ENCODE peak calls at places on chromosomes 3 and 15, in ten cellular contexts. A is pancreas; Q is psoas muscle; B is heart left ventricle; E is CD8-positive, alpha-beta T cell; C is CD8-positive, alpha-beta memory T cell; F is NT2/D1; S is PC-3; J is effector memory CD4-positive, alpha-beta T cell; M is AG09309. V is an unnamed sample.

GRCh38 chr3:72446406-72447058 is 401.7 kb downstream of the SHQ1 start:
- DNase-seq in F (peak), E (no peak), Q (no peak), J (no peak), C (no peak), M (no peak), A (no peak), S (peak), B (no peak), V (no peak)

GRCh38 chr3:49401758-49402157 is 10.0 kb downstream of the RHOA start:
- DNase-seq in E (no peak), B (no peak), A (no peak), S (no peak), Q (no peak), F (no peak), M (no peak), J (no peak), C (no peak), V (no peak)

GRCh38 chr3:46314517-46314916 is 39.4 kb upstream of the CCR2 start:
- DNase-seq in E (no peak), F (no peak), A (no peak), M (no peak), Q (no peak), B (no peak), J (no peak), C (no peak), S (no peak), V (no peak)

GRCh38 chr3:173652093-173652492 is 254.5 kb downstream of the NLGN1 start:
- DNase-seq in S (no peak), B (no peak), M (no peak), F (no peak), Q (no peak), A (no peak), C (no peak), E (no peak), J (no peak), V (peak)

GRCh38 chr3:114626751-114627150 is 332.9 kb downstream of the TIGIT start:
- DNase-seq in F (no peak), C (no peak), B (no peak), Q (no peak), S (no peak), A (no peak), J (no peak), M (no peak), E (no peak), V (peak)

GRCh38 chr3:9947025-9947995 is 4.9 kb downstream of the PRRT3 start:
- DNase-seq in B (peak), A (peak), Q (peak), J (no peak), M (peak), S (peak), C (no peak), E (no peak), F (no peak), V (no peak)

GRCh38 chr3:122758877-122759670 is 34.6 kb downstream of the HSPBAP1 start:
- DNase-seq in E (no peak), Q (no peak), C (no peak), M (peak), S (no peak), B (no peak), A (no peak), F (no peak), J (no peak), V (no peak)

GRCh38 chr15:56759450-56759845 is 26.1 kb upstream of the ZNF280D start:
- DNase-seq in M (peak), B (peak), E (no peak), F (no peak), J (no peak), S (peak), A (no peak), C (no peak), Q (peak), V (peak)

GRCh38 chr3:110754207-110754916 is 317.3 kb upstream of the NECTIN3 start:
- DNase-seq in S (no peak), A (no peak), M (no peak), B (no peak), E (no peak), C (no peak), Q (no peak), J (no peak), F (no peak), V (no peak)

GRCh38 chr15:88612186-88612796 is 8.8 kb upstream of the AEN start:
- DNase-seq in J (no peak), C (no peak), S (no peak), A (no peak), B (no peak), E (no peak), M (no peak), F (no peak), Q (no peak), V (no peak)

GRCh38 chr15:77530576-77530975 is 102.1 kb downstream of the LINGO1 start:
- DNase-seq in A (no peak), Q (no peak), J (no peak), F (no peak), C (no peak), B (peak), S (no peak), E (no peak), M (no peak), V (no peak)

GRCh38 chr3:29279830-29280229 is 1.0 kb upstream of the RBMS3 start:
- DNase-seq in F (no peak), M (no peak), A (no peak), S (no peak), J (no peak), C (no peak), B (peak), Q (peak), E (no peak), V (no peak)

GRCh38 chr15:59594493-59594942 is 17.1 kb upstream of the GCNT3 start:
- DNase-seq in B (no peak), C (no peak), J (no peak), M (peak), F (no peak), E (no peak), A (peak), S (peak), Q (no peak), V (no peak)

GRCh38 chr15:59596640-59597039 is 14.9 kb upstream of the GCNT3 start:
- DNase-seq in E (no peak), J (no peak), S (no peak), F (no peak), M (no peak), Q (no peak), B (no peak), C (no peak), A (no peak), V (no peak)

GRCh38 chr15:59591372-59591771 is 20.2 kb upstream of the GCNT3 start:
- DNase-seq in A (no peak), E (no peak), Q (no peak), B (no peak), M (no peak), S (no peak), J (no peak), C (no peak), F (no peak), V (no peak)

GRCh38 chr15:59594991-59595390 is 16.6 kb upstream of the GCNT3 start:
- DNase-seq in J (no peak), C (no peak), F (no peak), S (no peak), Q (no peak), A (no peak), E (no peak), B (no peak), M (no peak), V (no peak)

DNA sequence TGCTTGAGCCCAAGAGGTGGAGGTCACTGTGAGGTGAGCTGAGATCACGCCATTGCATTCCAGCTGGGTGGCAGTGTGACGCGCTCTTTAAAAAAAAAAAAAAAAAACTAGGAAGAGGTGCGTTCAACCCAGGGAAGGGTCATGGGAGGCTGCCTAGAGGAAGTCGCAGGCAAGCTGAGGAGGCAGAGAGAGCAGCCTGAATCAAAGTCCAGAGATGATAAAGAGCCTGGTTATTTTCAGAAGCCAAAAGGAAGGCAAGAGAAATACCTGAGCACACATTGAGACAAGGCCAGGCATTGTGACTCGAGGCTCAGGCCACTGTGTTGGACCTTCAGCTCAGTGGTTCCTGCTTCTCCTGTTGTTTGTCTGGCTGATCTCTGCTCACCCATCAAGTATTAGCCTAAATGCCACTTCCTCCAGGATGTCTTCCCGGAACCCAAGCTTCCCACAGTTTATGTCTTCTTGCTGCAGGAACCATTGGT is 16.1 kb upstream of the GCNT3 start:
- DNase-seq in E (no peak), Q (no peak), B (no peak), A (no peak), F (no peak), C (no peak), M (no peak), J (no peak), S (no peak), V (no peak)
- H3K4me3 ChIP-seq in E (no peak), Q (no peak), B (no peak), A (no peak), F (no peak), C (no peak), M (no peak), J (no peak), S (no peak), V (no peak)

DNA sequence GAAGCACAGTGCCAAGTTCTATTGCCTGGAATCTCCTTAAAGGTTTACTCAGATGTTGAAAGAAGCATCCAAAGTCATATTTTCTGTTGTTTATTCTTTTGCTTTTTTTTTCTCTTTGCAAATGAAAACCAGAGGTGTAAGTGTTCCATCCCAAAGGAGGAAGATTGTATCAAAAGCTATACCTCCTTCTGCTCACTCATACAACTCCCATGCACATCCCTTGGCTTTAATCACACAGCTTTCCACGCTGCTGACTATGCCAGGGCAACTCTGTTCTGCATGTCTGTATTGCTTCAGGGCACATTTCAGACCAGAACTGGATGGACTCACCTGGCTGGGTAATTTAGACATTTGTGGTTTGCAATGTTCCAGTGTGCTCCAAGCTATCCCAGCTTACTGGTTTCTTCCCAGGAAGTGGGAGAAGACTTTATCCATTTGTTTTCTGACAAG is 399.6 kb upstream of the TBL1XR1 start:
- DNase-seq in Q (no peak), C (no peak), J (no peak), F (no peak), E (no peak), A (no peak), B (no peak), S (peak), M (no peak), V (no peak)
- H3K4me3 ChIP-seq in Q (peak), C (peak), J (peak), F (no peak), E (no peak), A (no peak), B (no peak), S (no peak), M (no peak), V (no peak)

GRCh38 chr3:153625506-153625905 is 463.5 kb downstream of the RAP2B start:
- DNase-seq in A (no peak), J (no peak), Q (no peak), B (no peak), F (no peak), S (no peak), M (no peak), E (no peak), C (no peak), V (no peak)

GRCh38 chr3:153623834-153624233 is 461.8 kb downstream of the RAP2B start:
- DNase-seq in B (no peak), C (no peak), M (no peak), A (no peak), Q (no peak), E (no peak), S (no peak), F (no peak), J (no peak), V (no peak)

GRCh38 chr3:153624310-153625030 is 462.4 kb downstream of the RAP2B start:
- DNase-seq in M (no peak), C (peak), B (no peak), F (no peak), E (peak), J (no peak), A (no peak), S (no peak), Q (no peak), V (no peak)

GRCh38 chr3:153626158-153626557 is 464.1 kb downstream of the RAP2B start:
- DNase-seq in M (no peak), E (no peak), F (no peak), C (no peak), S (no peak), J (no peak), B (no peak), A (no peak), Q (no peak), V (no peak)

DNA sequence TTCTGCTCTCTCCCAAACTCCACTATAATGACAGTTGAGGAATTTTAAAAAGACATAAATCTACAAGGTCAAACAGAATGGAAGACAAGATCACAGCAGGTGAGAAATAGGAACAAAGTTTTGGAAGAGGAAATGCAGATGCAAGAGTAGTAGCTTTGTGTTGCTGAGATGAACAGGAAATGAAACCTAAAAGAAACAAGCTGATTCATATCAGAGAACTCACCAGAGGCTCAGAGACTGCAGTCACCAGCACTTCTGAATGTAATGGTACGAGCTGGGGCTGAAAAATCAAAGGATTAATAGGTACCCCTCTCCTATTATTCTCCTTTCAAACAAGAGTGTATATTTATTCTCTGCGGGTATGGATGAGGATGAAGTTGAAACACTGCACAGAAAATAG is 460.0 kb downstream of the RAP2B start:
- DNase-seq in S (no peak), E (no peak), A (no peak), B (no peak), F (no peak), Q (no peak), M (no peak), C (peak), J (no peak), V (no peak)
- H3K4me3 ChIP-seq in S (no peak), E (no peak), A (no peak), B (no peak), F (no peak), Q (no peak), M (no peak), C (peak), J (peak), V (no peak)

DNA sequence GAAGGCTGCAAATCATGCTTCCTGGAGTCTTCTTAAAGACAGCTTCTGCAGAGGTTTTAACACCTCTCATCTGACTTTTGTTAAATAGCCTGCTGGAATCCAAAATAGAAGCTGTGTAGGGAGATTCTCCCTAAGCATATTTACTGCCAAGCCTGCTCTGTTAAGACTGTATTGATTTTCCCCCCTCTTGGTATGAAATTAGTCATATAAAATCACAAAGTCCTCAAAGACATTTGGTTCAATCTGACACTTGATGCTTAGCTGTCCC is 94.6 kb downstream of the ITPR1 start:
- DNase-seq in Q (no peak), S (no peak), J (no peak), E (no peak), B (no peak), M (no peak), F (no peak), C (no peak), A (no peak), V (no peak)
- H3K4me3 ChIP-seq in Q (no peak), S (no peak), J (no peak), E (no peak), B (no peak), M (no peak), F (no peak), C (no peak), A (no peak), V (no peak)

GRCh38 chr3:185940951-185941350 is 3.1 kb upstream of the TRA2B start:
- DNase-seq in J (no peak), B (no peak), A (no peak), Q (no peak), M (no peak), S (peak), F (no peak), C (no peak), E (no peak), V (no peak)

GRCh38 chr3:185943363-185944106 is 5.7 kb upstream of the TRA2B start:
- DNase-seq in B (peak), M (peak), E (peak), Q (peak), J (peak), F (peak), A (peak), S (peak), C (peak), V (peak)

GRCh38 chr3:185939721-185940120 is 1.9 kb upstream of the TRA2B start:
- DNase-seq in B (no peak), F (no peak), E (no peak), S (peak), A (no peak), J (no peak), Q (no peak), C (no peak), M (no peak), V (no peak)

GRCh38 chr3:185942396-185942795 is 4.6 kb upstream of the TRA2B start:
- DNase-seq in E (no peak), B (no peak), A (no peak), F (no peak), J (no peak), S (no peak), Q (no peak), M (no peak), C (no peak), V (no peak)

DNA sequence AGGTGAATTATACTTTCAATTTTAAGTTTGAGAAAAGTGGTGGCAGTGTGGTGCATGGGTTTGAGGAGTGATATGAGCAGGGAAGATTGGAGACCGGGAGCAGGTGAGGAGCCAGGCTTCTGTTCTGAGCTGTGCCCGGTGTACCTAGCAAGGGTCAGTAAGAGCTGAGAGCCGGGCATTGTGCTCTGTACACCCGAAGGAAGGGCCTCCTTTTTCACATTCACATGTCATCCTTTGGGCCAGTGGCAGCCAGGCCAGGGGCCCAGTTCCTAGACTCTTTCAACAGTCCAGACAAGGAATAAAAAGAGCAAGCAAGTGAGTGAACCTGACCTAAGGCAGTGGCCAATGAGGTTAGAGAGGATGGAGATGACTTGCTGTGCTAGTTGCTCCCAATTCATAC is 5.1 kb upstream of the TRA2B start:
- DNase-seq in M (no peak), A (no peak), E (no peak), S (no peak), C (no peak), F (no peak), Q (no peak), B (no peak), J (no peak), V (no peak)
- H3K4me3 ChIP-seq in M (no peak), A (no peak), E (no peak), S (no peak), C (peak), F (no peak), Q (no peak), B (no peak), J (no peak), V (no peak)

V was measured in astrocyte of the cerebellum.